ENCODE peak calls at places on chromosomes 2 and 18, in eight cellular contexts. Y is cardiac muscle cell, W is H1, K is IMR-90, P is left ventricle myocardium inferior, A is body of pancreas, L is stomach, S is uterus. Z is an unnamed sample.

GRCh38 chr2:200852605-200853004 is 11.9 kb downstream of the CLK1 start:
- DNase-seq in W (no peak), S (no peak), P (no peak), K (no peak), Y (no peak), L (no peak), A (no peak), Z (no peak)

GRCh38 chr2:238107525-238108422 is 7.6 kb downstream of the ESPNL start:
- DNase-seq in S (no peak), K (no peak), Y (no peak), P (no peak), A (no peak), L (no peak), W (no peak), Z (no peak)

GRCh38 chr2:28403388-28403956 is 10.8 kb downstream of the FOSL2 start:
- DNase-seq in K (no peak), W (no peak), Y (no peak), P (no peak), L (no peak), A (no peak), S (no peak), Z (no peak)

GRCh38 chr2:171568085-171568484 is 45.8 kb downstream of the CYBRD1 start:
- DNase-seq in A (no peak), W (no peak), K (no peak), P (no peak), S (no peak), Y (no peak), L (no peak), Z (no peak)

GRCh38 chr2:239021651-239022436 is 174.0 kb downstream of the TWIST2 start:
- DNase-seq in S (no peak), A (no peak), P (no peak), Y (no peak), L (no peak), W (no peak), K (no peak), Z (no peak)

GRCh38 chr2:160612266-160612864 is 118.8 kb upstream of the RBMS1 start:
- DNase-seq in K (peak; percentile 36), S (no peak), P (no peak), W (no peak), L (no peak), Y (peak; percentile 36), A (no peak), Z (no peak)

GRCh38 chr2:221176666-221177065 is 395.4 kb downstream of the EPHA4 start:
- DNase-seq in L (no peak), Y (no peak), K (no peak), P (no peak), W (no peak), S (no peak), A (no peak), Z (no peak)

GRCh38 chr2:162301151-162301804 is 17.2 kb downstream of the IFIH1 start:
- DNase-seq in K (peak; percentile 75), Y (peak; percentile 83), A (peak; percentile 60), W (no peak), P (no peak), S (peak; percentile 56), L (peak; percentile 59), Z (no peak)

GRCh38 chr18:79396431-79397287 is 929 bp downstream of the NFATC1 start:
- DNase-seq in P (peak; percentile 66), Y (peak; percentile 61), W (no peak), A (peak; percentile 49), S (peak; percentile 55), K (peak; percentile 26), L (no peak), Z (no peak)

GRCh38 chr2:11227595-11227994 is 72.3 kb downstream of the SLC66A3 start:
- DNase-seq in P (no peak), W (no peak), A (no peak), Y (no peak), K (no peak), S (no peak), L (no peak), Z (no peak)

GRCh38 chr18:63004466-63005089 is 289.2 kb downstream of the PHLPP1 start:
- DNase-seq in L (no peak), K (no peak), S (no peak), W (no peak), Y (no peak), P (no peak), A (no peak), Z (no peak)

GRCh38 chr18:44133483-44133882 is 547.2 kb upstream of the SETBP1 start:
- DNase-seq in A (no peak), K (no peak), S (no peak), P (no peak), L (no peak), Y (peak; percentile 12), W (no peak), Z (no peak)

GRCh38 chr2:151526572-151527090 is 116.9 kb downstream of the RIF1 start:
- DNase-seq in W (no peak), Y (no peak), P (no peak), A (no peak), S (no peak), K (no peak), L (no peak), Z (no peak)

DNA sequence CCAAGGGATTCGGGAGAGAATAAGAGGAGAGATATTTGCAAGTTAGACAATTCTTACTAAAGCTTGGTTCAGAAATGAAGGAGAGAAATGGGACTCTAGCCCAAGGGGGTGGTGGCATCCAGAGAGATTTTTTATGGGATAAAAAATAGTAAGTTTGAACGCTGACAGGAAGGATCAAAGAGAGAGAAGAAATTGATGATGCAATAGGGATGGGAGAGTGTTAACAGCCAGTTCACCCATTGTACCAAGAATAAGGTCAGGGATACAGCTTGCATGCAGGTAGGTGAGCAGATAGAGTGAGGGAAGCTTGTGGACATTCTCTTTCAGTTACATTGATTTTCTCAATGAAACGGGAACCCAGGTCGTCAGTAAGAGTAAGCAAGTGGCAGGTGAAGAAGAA is 1.2 kb upstream of the ARHGAP25 start:
- DNase-seq in W (no peak), A (no peak), P (no peak), L (no peak), Y (no peak), K (no peak), S (no peak), Z (no peak)
- H3K4me1 ChIP-seq in W (no peaks in the 10 kb centered on the region), A (no peaks in the 10 kb centered on the region), P (no peaks in the 10 kb centered on the region), L (peaks cover 10% of the 10 kb centered on the region), Y (no peaks in the 10 kb centered on the region), K (peaks cover 10% of the 10 kb centered on the region), S (no peaks in the 10 kb centered on the region), Z (no peaks in the 10 kb centered on the region)

DNA sequence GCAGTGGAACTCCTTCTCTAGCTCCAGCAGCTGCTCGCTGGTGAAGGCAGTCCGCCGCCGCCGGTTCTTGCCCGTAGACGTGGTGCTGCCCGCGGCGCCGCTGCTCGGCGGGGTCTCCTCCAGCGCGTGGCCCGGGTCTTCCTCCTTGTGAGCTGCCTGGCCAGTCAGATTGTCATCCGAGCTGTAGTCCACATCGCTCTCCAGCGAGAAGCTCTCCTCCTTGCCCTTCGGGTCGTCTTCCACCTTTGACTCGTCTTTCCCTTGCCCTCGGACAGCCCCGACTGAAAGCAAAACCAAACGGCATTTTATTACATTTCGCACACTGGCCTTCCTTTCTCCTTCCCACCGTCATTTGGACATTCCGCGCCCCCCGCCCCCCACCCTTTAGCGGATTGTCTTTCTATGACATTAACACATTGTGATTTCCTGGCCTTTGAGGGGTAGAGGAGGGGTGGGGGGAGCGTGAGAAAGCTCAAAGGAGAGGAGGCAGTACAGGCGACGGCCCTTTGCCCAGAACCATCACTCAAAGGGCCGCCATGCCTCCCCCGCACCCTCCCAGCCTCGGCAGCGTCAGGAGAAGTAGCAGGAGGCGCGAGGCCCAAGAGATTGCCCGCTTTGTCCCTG is 1.9 kb downstream of the GBX2 start:
- DNase-seq in L (no peak), S (no peak), K (no peak), P (no peak), A (no peak), W (no peak), Y (no peak), Z (no peak)
- H3K27me3 ChIP-seq in L (peaks cover 68% of the 10 kb centered on the region), S (peaks cover 47% of the 10 kb centered on the region), K (peaks cover 99% of the 10 kb centered on the region), P (peaks cover 100% of the 10 kb centered on the region), A (peaks cover 80% of the 10 kb centered on the region), W (peaks cover 100% of the 10 kb centered on the region), Y (peaks cover 100% of the 10 kb centered on the region), Z (peaks cover 94% of the 10 kb centered on the region)

GRCh38 chr2:16623046-16623445 is 42.6 kb downstream of the CYRIA start:
- DNase-seq in Y (peak; percentile 82), L (no peak), W (no peak), S (no peak), K (peak; percentile 95), A (no peak), P (no peak), Z (no peak)

GRCh38 chr2:16624419-16624745 is 41.3 kb downstream of the CYRIA start:
- DNase-seq in L (no peak), K (no peak), W (no peak), P (no peak), S (no peak), A (no peak), Y (no peak), Z (no peak)

GRCh38 chr2:16622399-16622968 is 43.1 kb downstream of the CYRIA start:
- DNase-seq in S (no peak), L (no peak), W (no peak), Y (peak; percentile 63), P (no peak), K (peak; percentile 20), A (no peak), Z (no peak)

GRCh38 chr2:16625201-16625729 is 40.4 kb downstream of the CYRIA start:
- DNase-seq in W (no peak), Y (peak; percentile 36), S (peak; percentile 30), A (no peak), P (no peak), L (no peak), K (no peak), Z (no peak)

GRCh38 chr2:16623564-16624418 is 41.8 kb downstream of the CYRIA start:
- DNase-seq in K (no peak), A (no peak), P (no peak), S (no peak), L (no peak), Y (no peak), W (no peak), Z (no peak)
- H3K27ac ChIP-seq in K (no peak overlapping the region), A (no peak overlapping the region), P (peak overlapping the region; percentile 82), S (peak overlapping the region; percentile 60), L (no peak overlapping the region), Y (no peak overlapping the region), W (no peak overlapping the region), Z (no peak overlapping the region)

DNA sequence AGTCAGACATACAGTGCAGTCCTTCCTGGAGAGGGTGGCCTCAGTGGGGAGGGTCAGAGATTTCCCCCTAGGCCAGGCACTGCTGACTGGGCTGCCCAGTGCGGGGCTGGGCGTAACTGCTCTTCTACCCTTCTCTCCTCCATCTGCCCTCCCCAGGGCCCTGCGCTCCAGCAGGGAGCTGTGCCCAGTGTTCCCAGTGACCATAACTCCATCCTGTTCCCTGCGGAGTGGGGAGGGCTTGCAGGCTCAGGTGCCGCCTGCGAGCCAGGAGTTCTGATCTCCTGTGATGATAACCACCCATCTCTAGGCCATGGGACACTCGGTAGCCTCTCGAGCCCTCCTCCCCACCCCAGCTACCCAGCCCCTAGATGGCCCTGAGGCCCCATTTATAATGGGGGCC is 107.6 kb downstream of the SMAD7 start:
- DNase-seq in A (no peak), L (no peak), S (no peak), Y (no peak), W (no peak), P (no peak), K (no peak), Z (no peak)
- H3K4me1 ChIP-seq in A (peaks cover 24% of the 10 kb centered on the region), L (peaks cover 34% of the 10 kb centered on the region), S (no peaks in the 10 kb centered on the region), Y (peaks cover 46% of the 10 kb centered on the region), W (no peaks in the 10 kb centered on the region), P (peaks cover 72% of the 10 kb centered on the region), K (peaks cover 25% of the 10 kb centered on the region), Z (peaks cover 32% of the 10 kb centered on the region)

DNA sequence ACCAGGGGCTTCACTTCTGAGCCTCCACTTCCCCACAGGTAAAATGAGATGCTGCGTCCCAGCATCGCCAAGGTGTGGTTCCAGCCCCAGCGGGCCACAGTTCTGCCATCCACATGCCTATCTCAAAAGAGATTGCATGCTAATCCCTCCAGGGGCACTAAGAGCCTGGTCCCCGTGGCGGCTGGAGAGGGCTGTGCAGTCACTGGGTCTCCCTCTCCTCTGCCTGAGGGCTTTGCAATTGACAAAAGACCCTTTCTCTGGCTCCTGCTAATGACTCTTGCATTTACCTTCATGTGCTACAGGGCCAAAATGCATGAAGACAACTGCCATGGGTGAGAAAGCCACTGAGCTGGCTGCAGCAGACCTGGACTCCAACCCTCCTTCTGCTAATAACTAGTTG is 18.5 kb downstream of the ZBTB7C start:
- DNase-seq in L (no peak), K (no peak), S (no peak), Y (no peak), P (no peak), W (no peak), A (no peak), Z (no peak)
- H3K27me3 ChIP-seq in L (no peaks in the 10 kb centered on the region), K (peaks cover 32% of the 10 kb centered on the region), S (no peaks in the 10 kb centered on the region), Y (no peaks in the 10 kb centered on the region), P (peaks cover 6% of the 10 kb centered on the region), W (no peaks in the 10 kb centered on the region), A (no peaks in the 10 kb centered on the region), Z (no peaks in the 10 kb centered on the region)

Z was measured in gastrocnemius medialis.